ENCODE peak calls at places on chromosomes 4 and X, in four cellular contexts. D is fibroblast of lung, N is right lobe of liver, H is osteocyte. R is an unnamed sample.

GRCh38 chrX:21932277-21932996 is 8.1 kb upstream of the SMS start:
- DNase-seq in D (peak), N (no peak), H (no peak), R (no peak)

GRCh38 chr4:151468715-151469696 is 60.0 kb downstream of the FHIP1A start:
- DNase-seq in D (no peak), N (no peak), H (no peak), R (no peak)

GRCh38 chrX:148784859-148785655 is 284.6 kb downstream of the AFF2 start:
- DNase-seq in D (no peak), N (no peak), H (no peak), R (no peak)

GRCh38 chr4:165779950-165780670 is 92.9 kb upstream of the TLL1 start:
- DNase-seq in D (peak), N (no peak), H (no peak), R (no peak)

GRCh38 chrX:14913241-14913640 is 40.0 kb downstream of the MOSPD2 start:
- DNase-seq in D (no peak), N (no peak), H (no peak), R (no peak)

GRCh38 chrX:77628294-77629025 is 157.6 kb downstream of the ATRX start:
- DNase-seq in D (peak), N (no peak), H (no peak), R (no peak)

GRCh38 chr4:130574215-130574614 is 1478.3 kb downstream of the C4orf33 start:
- DNase-seq in D (no peak), N (no peak), H (no peak), R (no peak)

GRCh38 chr4:71833175-71833900 is 49.5 kb upstream of the GC start:
- DNase-seq in D (no peak), N (peak), H (no peak), R (peak)

GRCh38 chr4:26522478-26522877 is 32.2 kb upstream of the CCKAR start:
- DNase-seq in D (no peak), N (no peak), H (no peak), R (no peak)

GRCh38 chr4:102684605-102685052 is 76.1 kb downstream of the MANBA start:
- DNase-seq in D (peak), N (no peak), H (no peak), R (no peak)

R was measured in lower lobe of right lung.